ENCODE peak calls at places on chromosomes 6 and 20, in four cellular contexts. U, K, Z and M are unnamed samples.

GRCh38 chr6:80566361-80566760 is 459.9 kb downstream of the BCKDHB start:
- DNase-seq in Z (no peak), K (no peak), U (no peak), M (no peak)

GRCh38 chr20:62879275-62880146 is 17.9 kb upstream of the TCFL5 start:
- DNase-seq in U (no peak), Z (no peak), K (no peak), M (no peak)

GRCh38 chr6:95923518-95923917 is 92.3 kb upstream of the FUT9 start:
- DNase-seq in Z (peak; percentile 16), K (no peak), U (no peak), M (peak; percentile 16)

GRCh38 chr6:47016916-47017315 is 25.2 kb downstream of the ADGRF1 start:
- DNase-seq in Z (no peak), U (no peak), K (no peak), M (no peak)

GRCh38 chr6:116409756-116410155 is 39.0 kb downstream of the DSE start:
- DNase-seq in Z (no peak), U (no peak), K (no peak), M (no peak)

GRCh38 chr6:154960299-154960796 is 34.8 kb upstream of the TIAM2 start:
- DNase-seq in K (no peak), U (no peak), Z (no peak), M (no peak)

GRCh38 chr6:37822851-37823682 is 3.5 kb downstream of the ZFAND3 start:
- DNase-seq in Z (peak; percentile 89), K (no peak), U (no peak), M (peak; percentile 79)

GRCh38 chr6:117547688-117548621 is 54.4 kb downstream of the GOPC start:
- DNase-seq in K (no peak), Z (no peak), U (peak; percentile 14), M (no peak)

GRCh38 chr6:105509506-105510331 is 106.8 kb upstream of the PREP start:
- DNase-seq in K (no peak), Z (no peak), U (no peak), M (no peak)

GRCh38 chr6:166624275-166624674 is 2.8 kb downstream of the RPS6KA2 start:
- DNase-seq in Z (peak; percentile 69), U (no peak), K (no peak), M (peak; percentile 55)

GRCh38 chr6:168605964-168606363 is 165.0 kb downstream of the SMOC2 start:
- DNase-seq in Z (peak; percentile 19), K (no peak), U (no peak), M (peak; percentile 38)

GRCh38 chr6:7911345-7911725 is 747 bp upstream of the TXNDC5 start:
- DNase-seq in Z (peak; percentile 63), U (no peak), K (no peak), M (peak; percentile 64)

GRCh38 chr6:152091851-152092341 is 284.4 kb downstream of the ESR1 start:
- DNase-seq in K (no peak), U (no peak), Z (peak; percentile 88), M (peak; percentile 87)

GRCh38 chr6:28488916-28489365 is 26.7 kb downstream of the GPX6 start:
- DNase-seq in U (no peak), K (peak; percentile 9), Z (peak; percentile 70), M (peak; percentile 61)

GRCh38 chr20:35556871-35557270 is 15.0 kb downstream of the ERGIC3 start:
- DNase-seq in Z (no peak), U (no peak), K (no peak), M (no peak)

GRCh38 chr6:136401749-136402148 is 112.1 kb upstream of the BCLAF1 start:
- DNase-seq in Z (peak; percentile 9), U (no peak), K (no peak), M (peak; percentile 26)

GRCh38 chr6:137246164-137246563 is 27.0 kb upstream of the IFNGR1 start:
- DNase-seq in K (no peak), Z (no peak), U (no peak), M (no peak)

GRCh38 chr6:169854083-169854725 is 102.8 kb downstream of the ERMARD start:
- DNase-seq in U (no peak), K (no peak), Z (no peak), M (no peak)

GRCh38 chr6:144331610-144332009 is 46.5 kb downstream of the UTRN start:
- DNase-seq in U (no peak), K (no peak), Z (peak; percentile 53), M (peak; percentile 37)

GRCh38 chr6:57221936-57222683 is at the start of gene RAB23:
- DNase-seq in U (peak; percentile 71), Z (peak; percentile 81), K (peak; percentile 71), M (peak; percentile 64)

GRCh38 chr20:52242237-52243230 is 51.0 kb upstream of the ZFP64 start:
- DNase-seq in Z (peak; percentile 9), K (peak; percentile 17), U (no peak), M (peak; percentile 13)

GRCh38 chr6:126963077-126963809 is 155.2 kb upstream of the RSPO3 start:
- DNase-seq in U (no peak), Z (no peak), K (peak; percentile 61), M (no peak)

GRCh38 chr6:147166360-147166944 is 37.8 kb upstream of the STXBP5 start:
- DNase-seq in U (no peak), K (no peak), Z (no peak), M (no peak)

GRCh38 chr6:48200874-48201273 is 89.9 kb upstream of the PTCHD4 start:
- DNase-seq in Z (no peak), U (no peak), K (no peak), M (no peak)

GRCh38 chr6:156963712-156964700 is 186.8 kb downstream of the ARID1B start:
- DNase-seq in U (no peak), Z (peak; percentile 73), K (no peak), M (peak; percentile 67)

GRCh38 chr20:62888910-62889309 is 27.3 kb upstream of the TCFL5 start:
- DNase-seq in U (no peak), Z (no peak), K (no peak), M (no peak)